ENCODE peak calls at places on chromosomes 2 and 18, in seven cellular contexts. O is IMR-90, I is neuronal stem cell, G is mesenchymal stem cell, Y is H1, T is trophoblast cell, Z is H9. N is an unnamed sample.

GRCh38 chr2:138942466-138942865 is 162.3 kb upstream of the NXPH2 start:
- DNase-seq in G (no peak), T (no peak), O (no peak), Z (peak), Y (no peak), I (no peak), N (peak)

GRCh38 chr2:88580088-88580487 is 47.2 kb downstream of the EIF2AK3 start:
- DNase-seq in G (no peak), Z (no peak), T (no peak), I (no peak), O (no peak), Y (no peak), N (no peak)

GRCh38 chr2:43169987-43170732 is 56.2 kb downstream of the ZFP36L2 start:
- DNase-seq in Y (peak), Z (peak), T (no peak), I (no peak), G (no peak), O (no peak), N (no peak)

GRCh38 chr2:163528640-163529217 is 207.1 kb downstream of the FIGN start:
- DNase-seq in Y (no peak), T (no peak), O (no peak), I (no peak), Z (no peak), G (no peak), N (no peak)

GRCh38 chr2:69469375-69469774 is 32.1 kb upstream of the NFU1 start:
- DNase-seq in O (no peak), G (no peak), T (peak), I (no peak), Z (no peak), Y (no peak), N (no peak)

GRCh38 chr2:240456607-240457222 is 21.3 kb downstream of the GPC1 start:
- DNase-seq in O (no peak), G (no peak), T (peak), I (no peak), Z (no peak), Y (no peak), N (no peak)

GRCh38 chr2:181553244-181553643 is 96.1 kb downstream of the ITGA4 start:
- DNase-seq in G (no peak), Z (no peak), Y (no peak), T (no peak), I (no peak), O (no peak), N (no peak)

GRCh38 chr2:136783856-136784255 is 18.5 kb downstream of the THSD7B start:
- DNase-seq in T (no peak), Z (no peak), G (no peak), O (no peak), I (no peak), Y (no peak), N (no peak)

GRCh38 chr2:14944562-14945346 is 312.2 kb downstream of the LRATD1 start:
- DNase-seq in T (peak), Y (peak), G (no peak), Z (peak), I (no peak), O (peak), N (peak)

GRCh38 chr2:177606636-177607035 is 214.1 kb downstream of the AGPS start:
- DNase-seq in O (peak), I (no peak), Y (no peak), G (peak), Z (no peak), T (no peak), N (peak)

GRCh38 chr18:50128506-50129271 is 66.3 kb downstream of the MYO5B start:
- DNase-seq in Y (peak), T (no peak), O (no peak), I (no peak), Z (peak), G (no peak), N (no peak)

GRCh38 chr18:76213996-76214395 is 281.0 kb downstream of the ZNF516 start:
- DNase-seq in G (no peak), Z (no peak), Y (no peak), T (no peak), I (no peak), O (no peak), N (no peak)

GRCh38 chr18:6382968-6383367 is 31.7 kb downstream of the L3MBTL4 start:
- DNase-seq in T (no peak), G (no peak), O (no peak), Z (peak), I (no peak), Y (no peak), N (peak)

GRCh38 chr2:189086710-189087109 is 92.9 kb downstream of the COL5A2 start:
- DNase-seq in G (peak), Y (no peak), T (no peak), O (peak), I (no peak), Z (no peak), N (peak)

GRCh38 chr2:11616851-11617415 is 53.1 kb downstream of the NTSR2 start:
- DNase-seq in G (no peak), O (no peak), Y (no peak), Z (no peak), I (no peak), T (no peak), N (no peak)

GRCh38 chr2:174334781-174335604 is at the start of gene SP9:
- DNase-seq in T (peak), Y (peak), G (peak), Z (peak), I (peak), O (peak), N (peak)

GRCh38 chr18:32439802-32440201 is 30.9 kb downstream of the GAREM1 start:
- DNase-seq in T (no peak), Z (peak), G (no peak), Y (no peak), I (no peak), O (no peak), N (peak)

GRCh38 chr2:168798076-168798887 is 4.2 kb upstream of the NOSTRIN start:
- DNase-seq in Z (peak), G (peak), I (no peak), Y (no peak), T (no peak), O (no peak), N (peak)

GRCh38 chr2:62814132-62814531 is 108.6 kb downstream of the EHBP1 start:
- DNase-seq in G (peak), T (no peak), Z (no peak), O (peak), Y (no peak), I (no peak), N (no peak)

GRCh38 chr2:26011990-26012856 is 21.7 kb upstream of the RAB10 start:
- DNase-seq in Z (peak), G (peak), I (peak), T (peak), O (peak), Y (no peak), N (peak)

GRCh38 chr2:159755788-159756187 is 42.2 kb downstream of the CD302 start:
- DNase-seq in T (peak), Y (no peak), Z (no peak), G (peak), O (peak), I (no peak), N (peak)

GRCh38 chr2:99190548-99190947 is 9.6 kb downstream of the MRPL30 start:
- DNase-seq in G (no peak), I (no peak), Y (no peak), Z (no peak), O (no peak), T (no peak), N (peak)

GRCh38 chr2:157256621-157257020 is 884 bp upstream of the GALNT5 start:
- DNase-seq in Y (no peak), G (no peak), T (no peak), Z (no peak), I (no peak), O (peak), N (no peak)

GRCh38 chr2:121211689-121212151 is 73.3 kb downstream of the TFCP2L1 start:
- DNase-seq in I (no peak), Y (no peak), T (peak), O (no peak), Z (no peak), G (no peak), N (no peak)

GRCh38 chr18:36066001-36066400 is 1.4 kb downstream of the RPRD1A start:
- DNase-seq in I (no peak), O (peak), G (peak), Y (no peak), Z (no peak), T (no peak), N (no peak)

GRCh38 chr2:118274841-118275510 is 186.7 kb downstream of the INSIG2 start:
- DNase-seq in Z (no peak), T (no peak), I (no peak), O (no peak), Y (no peak), G (no peak), N (no peak)

GRCh38 chr2:239328306-239329191 is 72.3 kb downstream of the HDAC4 start:
- DNase-seq in Y (peak), O (peak), T (no peak), G (peak), Z (peak), I (no peak), N (no peak)

GRCh38 chr2:235095569-235095968 is 143.8 kb downstream of the SH3BP4 start:
- DNase-seq in T (no peak), I (no peak), Y (no peak), O (peak), G (peak), Z (no peak), N (no peak)

GRCh38 chr18:12556946-12557806 is 100.7 kb downstream of the SPIRE1 start:
- DNase-seq in T (no peak), Y (no peak), O (no peak), I (no peak), Z (no peak), G (no peak), N (no peak)

GRCh38 chr2:70942900-70943871 is 7.5 kb downstream of the ATP6V1B1 start:
- DNase-seq in Y (peak), Z (peak), G (no peak), O (peak), I (no peak), T (no peak), N (no peak)

DNA sequence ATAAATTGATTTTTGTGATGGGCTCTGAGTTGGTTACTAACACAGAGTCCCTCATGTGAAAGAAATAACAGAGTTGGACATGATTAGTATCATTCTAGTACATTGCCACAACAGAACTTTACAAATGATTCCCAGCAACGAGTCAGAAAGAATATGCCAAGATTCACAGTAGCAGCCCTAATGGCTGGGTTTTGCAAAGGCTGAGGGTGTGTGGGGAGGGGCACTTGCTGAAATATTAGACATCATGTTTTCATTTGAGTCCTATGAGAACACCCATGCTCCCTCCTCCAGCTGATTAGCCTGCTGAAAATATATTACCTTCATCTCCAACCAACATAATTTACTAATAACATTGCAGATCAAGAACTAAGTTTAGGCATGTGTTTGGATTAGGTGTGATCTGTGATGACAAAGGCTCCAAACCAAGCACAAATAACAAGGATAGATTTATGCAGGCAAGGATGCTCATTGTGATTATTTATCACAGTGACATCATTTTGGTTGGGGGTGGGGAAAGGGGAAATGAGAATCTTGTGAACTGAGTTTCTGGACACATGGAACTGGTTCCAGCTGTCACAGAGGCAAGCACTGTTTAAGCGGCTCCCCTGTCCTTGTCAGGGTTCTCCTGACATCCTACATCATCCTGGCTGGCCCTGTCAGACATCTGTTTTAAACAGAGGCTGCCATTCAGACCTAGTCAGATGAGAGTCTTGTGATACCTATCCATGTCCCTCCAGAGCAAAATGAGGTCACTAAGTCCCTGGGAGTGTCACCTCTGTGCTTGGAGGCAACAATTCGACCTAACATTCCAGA is 205.8 kb upstream of the NCKAP5 start:
- DNase-seq in Y (no peak), G (no peak), T (no peak), I (no peak), O (no peak), Z (no peak), N (no peak)
- H2AK5ac ChIP-seq in Y (no peak), G (no peak), T (no peak), I (no peak), O (peak), Z (no peak), N (no peak)

GRCh38 chr18:44795241-44795640 is 114.6 kb downstream of the SETBP1 start:
- DNase-seq in T (no peak), I (no peak), Y (no peak), O (no peak), Z (no peak), G (no peak), N (no peak)
- H2AK5ac ChIP-seq in T (no peak), I (no peak), Y (no peak), O (no peak), Z (no peak), G (peak), N (no peak)

GRCh38 chr2:161273038-161273760 is 35.0 kb upstream of the PSMD14 start:
- DNase-seq in Y (no peak), I (peak), Z (no peak), T (peak), O (peak), G (peak), N (peak)
- H2AK5ac ChIP-seq in Y (no peak), I (no peak), Z (no peak), T (no peak), O (no peak), G (no peak), N (no peak)

GRCh38 chr2:200845669-200846325 is 18.7 kb downstream of the CLK1 start:
- DNase-seq in Y (no peak), I (no peak), G (no peak), Z (no peak), T (no peak), O (no peak), N (no peak)
- H2AK5ac ChIP-seq in Y (no peak), I (no peak), G (no peak), Z (no peak), T (no peak), O (no peak), N (no peak)

GRCh38 chr18:10935588-10935987 is 213.8 kb downstream of the PIEZO2 start:
- DNase-seq in T (no peak), I (no peak), O (no peak), Z (no peak), Y (no peak), G (no peak), N (no peak)
- H2AK5ac ChIP-seq in T (no peak), I (no peak), O (no peak), Z (no peak), Y (no peak), G (peak), N (no peak)

GRCh38 chr18:10439898-10440297 is 14.5 kb upstream of the APCDD1 start:
- DNase-seq in I (no peak), O (no peak), Z (no peak), G (no peak), Y (no peak), T (no peak), N (no peak)

GRCh38 chr18:10441472-10441871 is 13.0 kb upstream of the APCDD1 start:
- DNase-seq in G (no peak), T (no peak), Z (no peak), I (no peak), Y (no peak), O (no peak), N (no peak)

GRCh38 chr18:10436160-10436559 is 18.3 kb upstream of the APCDD1 start:
- DNase-seq in T (no peak), I (no peak), G (no peak), Z (no peak), Y (no peak), O (no peak), N (no peak)

GRCh38 chr18:10440874-10441273 is 13.6 kb upstream of the APCDD1 start:
- DNase-seq in I (no peak), Y (no peak), G (no peak), T (no peak), Z (no peak), O (no peak), N (no peak)

DNA sequence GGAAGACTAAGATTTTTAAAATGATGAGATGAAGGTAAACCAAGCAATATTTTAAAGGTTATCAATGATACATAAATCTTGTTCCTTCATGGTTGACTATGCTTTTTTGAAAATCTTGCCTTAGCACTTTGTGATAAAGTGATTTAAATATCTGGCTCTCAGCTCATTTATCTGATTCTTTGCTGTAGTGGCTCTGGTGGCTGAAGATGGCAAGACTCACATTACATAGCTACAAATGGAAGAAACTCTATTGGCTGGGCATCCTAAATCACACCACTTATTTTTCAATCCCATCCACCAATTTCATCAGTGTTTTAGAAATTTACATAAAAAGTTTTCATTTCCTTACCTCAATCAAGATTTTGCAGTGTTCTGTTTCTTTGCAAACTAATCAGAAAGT is 16.6 kb upstream of the APCDD1 start:
- DNase-seq in Y (no peak), Z (no peak), G (no peak), I (no peak), O (no peak), T (no peak), N (no peak)
- H2AK5ac ChIP-seq in Y (no peak), Z (no peak), G (no peak), I (no peak), O (no peak), T (no peak), N (no peak)

GRCh38 chr2:56348382-56348781 is 164.6 kb downstream of the CCDC85A start:
- DNase-seq in T (no peak), Y (no peak), O (no peak), G (no peak), Z (no peak), I (no peak), N (peak)

GRCh38 chr2:56347881-56348280 is 164.1 kb downstream of the CCDC85A start:
- DNase-seq in O (no peak), G (no peak), I (no peak), T (no peak), Y (no peak), Z (no peak), N (no peak)

DNA sequence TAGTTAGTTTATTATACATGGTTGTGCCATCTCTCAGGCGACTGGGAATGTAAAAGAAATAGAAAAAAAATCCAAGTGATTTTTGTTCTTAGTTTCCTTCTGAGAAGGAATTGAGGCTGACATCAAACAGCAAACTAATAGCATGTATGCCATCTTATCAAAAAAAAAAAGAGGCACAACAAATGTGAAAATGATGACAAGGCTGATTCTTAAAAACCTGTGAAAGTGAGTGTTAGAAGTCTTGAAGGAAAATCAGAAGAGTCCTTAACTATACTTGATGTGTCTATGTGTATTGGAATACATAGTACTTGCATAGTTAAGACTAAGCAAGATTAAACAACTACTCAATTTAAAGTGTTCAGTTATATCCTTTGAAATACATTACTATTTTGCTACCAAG is 161.0 kb downstream of the CCDC85A start:
- DNase-seq in I (no peak), T (no peak), Z (no peak), Y (no peak), G (no peak), O (no peak), N (no peak)
- H2AK5ac ChIP-seq in I (no peak), T (no peak), Z (no peak), Y (no peak), G (no peak), O (no peak), N (no peak)

GRCh38 chr2:12620759-12621158 is 96.0 kb upstream of the TRIB2 start:
- DNase-seq in T (no peak), Y (no peak), G (no peak), I (no peak), O (no peak), Z (no peak), N (no peak)

GRCh38 chr2:12619975-12620374 is 96.8 kb upstream of the TRIB2 start:
- DNase-seq in G (peak), O (peak), I (no peak), Z (no peak), T (no peak), Y (no peak), N (no peak)

GRCh38 chr2:12624911-12625598 is 91.7 kb upstream of the TRIB2 start:
- DNase-seq in Y (peak), T (no peak), I (peak), G (no peak), Z (peak), O (no peak), N (peak)
- H2AK5ac ChIP-seq in Y (no peak), T (no peak), I (no peak), G (no peak), Z (no peak), O (no peak), N (no peak)

GRCh38 chr2:207978177-207978576 is 47.1 kb downstream of the PLEKHM3 start:
- DNase-seq in Z (no peak), Y (no peak), O (no peak), T (no peak), G (no peak), I (no peak), N (no peak)
- H2AK5ac ChIP-seq in Z (no peak), Y (no peak), O (no peak), T (no peak), G (no peak), I (no peak), N (no peak)

DNA sequence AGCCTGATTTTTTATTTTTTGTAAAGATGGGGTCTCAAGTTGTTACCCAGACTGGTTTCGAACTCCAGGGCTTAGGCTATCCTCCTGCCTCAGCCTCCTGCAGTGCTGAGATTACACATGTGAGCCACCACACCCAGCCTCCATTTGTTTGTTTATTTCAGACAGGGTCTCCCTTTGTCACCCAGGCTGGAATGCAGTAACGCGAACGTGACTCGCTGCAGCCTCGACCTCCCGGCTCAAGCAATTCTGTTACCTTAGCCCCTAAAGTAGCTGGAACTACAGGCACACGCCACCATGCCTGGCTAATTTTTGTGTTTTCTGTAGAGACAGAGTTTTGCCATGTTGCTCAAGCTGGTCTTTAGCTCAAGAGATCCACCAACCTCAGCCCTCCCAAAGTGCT is 27.2 kb downstream of the UBXN4 start:
- DNase-seq in Z (no peak), I (no peak), T (no peak), O (no peak), G (no peak), Y (no peak), N (peak)
- H2AK5ac ChIP-seq in Z (no peak), I (no peak), T (no peak), O (no peak), G (no peak), Y (no peak), N (no peak)